ENCODE peak calls at places on chromosomes 2 and 18, in nine cellular contexts. One of them, this sample, is unnamed. For H3K4me1, the result is how much of the 10 kb centered on the place peaks cover.

GRCh38 chr2:38876407-38876806 is 631 bp downstream of the MORN2 start:
- DNase-seq in heart left ventricle: no peak
- DNase-seq in mesendoderm: no peak
- DNase-seq in adrenal gland: no peak
- DNase-seq in lower lobe of right lung: no peak
- DNase-seq in aorta: no peak
- DNase-seq in Peyer's patch: no peak
- DNase-seq in stomach: no peak
- DNase-seq in tibial artery: no peak
- DNase-seq in this sample: no peak

GRCh38 chr18:74895686-74896085 is 298.0 kb downstream of the ZNF407 start:
- DNase-seq in mesendoderm: no peak
- DNase-seq in heart left ventricle: no peak
- DNase-seq in adrenal gland: no peak
- DNase-seq in Peyer's patch: no peak
- DNase-seq in lower lobe of right lung: no peak
- DNase-seq in stomach: no peak
- DNase-seq in tibial artery: no peak
- DNase-seq in aorta: no peak
- DNase-seq in this sample: no peak

GRCh38 chr18:79560861-79561210 is 118.8 kb upstream of the CTDP1 start:
- DNase-seq in lower lobe of right lung: no peak
- DNase-seq in adrenal gland: no peak
- DNase-seq in mesendoderm: no peak
- DNase-seq in Peyer's patch: no peak
- DNase-seq in heart left ventricle: no peak
- DNase-seq in aorta: peak
- DNase-seq in stomach: no peak
- DNase-seq in tibial artery: no peak
- DNase-seq in this sample: no peak

GRCh38 chr2:143720093-143720664 is 591.0 kb downstream of the ARHGAP15 start:
- DNase-seq in tibial artery: no peak
- DNase-seq in adrenal gland: no peak
- DNase-seq in heart left ventricle: no peak
- DNase-seq in stomach: no peak
- DNase-seq in Peyer's patch: no peak
- DNase-seq in lower lobe of right lung: no peak
- DNase-seq in mesendoderm: peak
- DNase-seq in aorta: no peak
- DNase-seq in this sample: no peak

GRCh38 chr18:57698571-57699276 is 77.1 kb upstream of the NARS1 start:
- DNase-seq in aorta: no peak
- DNase-seq in lower lobe of right lung: no peak
- DNase-seq in heart left ventricle: no peak
- DNase-seq in mesendoderm: peak
- DNase-seq in adrenal gland: no peak
- DNase-seq in tibial artery: no peak
- DNase-seq in stomach: no peak
- DNase-seq in Peyer's patch: no peak
- DNase-seq in this sample: no peak

GRCh38 chr2:143150287-143150686 is 21.1 kb downstream of the ARHGAP15 start:
- DNase-seq in Peyer's patch: no peak
- DNase-seq in adrenal gland: no peak
- DNase-seq in tibial artery: no peak
- DNase-seq in aorta: no peak
- DNase-seq in mesendoderm: no peak
- DNase-seq in stomach: no peak
- DNase-seq in lower lobe of right lung: no peak
- DNase-seq in heart left ventricle: no peak
- DNase-seq in this sample: no peak

GRCh38 chr18:79068299-79068945 is 772 bp upstream of the ATP9B start:
- DNase-seq in lower lobe of right lung: no peak
- DNase-seq in mesendoderm: peak
- DNase-seq in stomach: no peak
- DNase-seq in Peyer's patch: no peak
- DNase-seq in aorta: no peak
- DNase-seq in heart left ventricle: no peak
- DNase-seq in tibial artery: no peak
- DNase-seq in adrenal gland: peak
- DNase-seq in this sample: no peak

GRCh38 chr2:239238381-239238780 is 162.4 kb downstream of the HDAC4 start:
- DNase-seq in adrenal gland: no peak
- DNase-seq in mesendoderm: no peak
- DNase-seq in aorta: no peak
- DNase-seq in heart left ventricle: peak
- DNase-seq in tibial artery: no peak
- DNase-seq in stomach: no peak
- DNase-seq in Peyer's patch: no peak
- DNase-seq in lower lobe of right lung: no peak
- DNase-seq in this sample: no peak

GRCh38 chr2:72883356-72883962 is 3.7 kb upstream of the SPR start:
- DNase-seq in tibial artery: no peak
- DNase-seq in lower lobe of right lung: no peak
- DNase-seq in Peyer's patch: no peak
- DNase-seq in stomach: no peak
- DNase-seq in heart left ventricle: no peak
- DNase-seq in aorta: peak
- DNase-seq in adrenal gland: no peak
- DNase-seq in mesendoderm: peak
- DNase-seq in this sample: no peak

GRCh38 chr18:64332851-64333250 is 184.0 kb upstream of the LINC00305 start:
- DNase-seq in adrenal gland: no peak
- DNase-seq in aorta: no peak
- DNase-seq in tibial artery: no peak
- DNase-seq in stomach: no peak
- DNase-seq in Peyer's patch: no peak
- DNase-seq in heart left ventricle: no peak
- DNase-seq in lower lobe of right lung: no peak
- DNase-seq in mesendoderm: no peak
- DNase-seq in this sample: no peak

GRCh38 chr18:2656237-2657042 is 914 bp downstream of the SMCHD1 start:
- DNase-seq in mesendoderm: peak
- DNase-seq in adrenal gland: peak
- DNase-seq in heart left ventricle: peak
- DNase-seq in tibial artery: peak
- DNase-seq in lower lobe of right lung: peak
- DNase-seq in aorta: peak
- DNase-seq in stomach: peak
- DNase-seq in Peyer's patch: peak
- DNase-seq in this sample: peak

GRCh38 chr2:176729706-176730569 is 460.7 kb downstream of the MTX2 start:
- DNase-seq in stomach: no peak
- DNase-seq in heart left ventricle: no peak
- DNase-seq in mesendoderm: no peak
- DNase-seq in Peyer's patch: no peak
- DNase-seq in adrenal gland: peak
- DNase-seq in aorta: peak
- DNase-seq in tibial artery: peak
- DNase-seq in lower lobe of right lung: no peak
- DNase-seq in this sample: no peak

GRCh38 chr2:171895781-171896180 is 1.7 kb upstream of the SLC25A12 start:
- DNase-seq in lower lobe of right lung: no peak
- DNase-seq in tibial artery: no peak
- DNase-seq in aorta: no peak
- DNase-seq in Peyer's patch: no peak
- DNase-seq in stomach: no peak
- DNase-seq in mesendoderm: no peak
- DNase-seq in heart left ventricle: no peak
- DNase-seq in adrenal gland: no peak
- DNase-seq in this sample: no peak

GRCh38 chr2:118061135-118061955 is 26.9 kb upstream of the INSIG2 start:
- DNase-seq in mesendoderm: peak
- DNase-seq in heart left ventricle: no peak
- DNase-seq in lower lobe of right lung: no peak
- DNase-seq in stomach: no peak
- DNase-seq in Peyer's patch: no peak
- DNase-seq in aorta: no peak
- DNase-seq in tibial artery: peak
- DNase-seq in adrenal gland: no peak
- DNase-seq in this sample: no peak

GRCh38 chr2:120908314-120908975 is 172.8 kb downstream of the GLI2 start:
- DNase-seq in lower lobe of right lung: peak
- DNase-seq in aorta: peak
- DNase-seq in tibial artery: no peak
- DNase-seq in stomach: no peak
- DNase-seq in mesendoderm: no peak
- DNase-seq in adrenal gland: no peak
- DNase-seq in Peyer's patch: no peak
- DNase-seq in heart left ventricle: no peak
- DNase-seq in this sample: no peak

GRCh38 chr2:29117636-29118303 is 2.6 kb downstream of the CLIP4 start:
- DNase-seq in mesendoderm: no peak
- DNase-seq in tibial artery: no peak
- DNase-seq in aorta: no peak
- DNase-seq in adrenal gland: no peak
- DNase-seq in lower lobe of right lung: no peak
- DNase-seq in heart left ventricle: no peak
- DNase-seq in stomach: no peak
- DNase-seq in Peyer's patch: no peak
- DNase-seq in this sample: no peak

GRCh38 chr2:25806941-25807340 is 71.3 kb downstream of the ASXL2 start:
- DNase-seq in adrenal gland: no peak
- DNase-seq in heart left ventricle: no peak
- DNase-seq in lower lobe of right lung: no peak
- DNase-seq in aorta: no peak
- DNase-seq in Peyer's patch: no peak
- DNase-seq in mesendoderm: no peak
- DNase-seq in stomach: no peak
- DNase-seq in tibial artery: no peak
- DNase-seq in this sample: no peak
- H3K4me1 ChIP-seq in adrenal gland: under half
- H3K4me1 ChIP-seq in heart left ventricle: under half
- H3K4me1 ChIP-seq in lower lobe of right lung: under half
- H3K4me1 ChIP-seq in aorta: under half
- H3K4me1 ChIP-seq in Peyer's patch: under half
- H3K4me1 ChIP-seq in mesendoderm: under half
- H3K4me1 ChIP-seq in stomach: under half
- H3K4me1 ChIP-seq in tibial artery: under half
- H3K4me1 ChIP-seq in this sample: under half

GRCh38 chr2:127514076-127514475 is 12.2 kb downstream of the IWS1 start:
- DNase-seq in Peyer's patch: no peak
- DNase-seq in stomach: no peak
- DNase-seq in mesendoderm: no peak
- DNase-seq in adrenal gland: no peak
- DNase-seq in heart left ventricle: no peak
- DNase-seq in lower lobe of right lung: no peak
- DNase-seq in tibial artery: no peak
- DNase-seq in aorta: no peak
- DNase-seq in this sample: no peak
- H3K4me3 ChIP-seq in Peyer's patch: no peak
- H3K4me3 ChIP-seq in stomach: no peak
- H3K4me3 ChIP-seq in mesendoderm: no peak
- H3K4me3 ChIP-seq in adrenal gland: no peak
- H3K4me3 ChIP-seq in heart left ventricle: no peak
- H3K4me3 ChIP-seq in lower lobe of right lung: no peak
- H3K4me3 ChIP-seq in tibial artery: no peak
- H3K4me3 ChIP-seq in aorta: no peak
- H3K4me3 ChIP-seq in this sample: no peak

DNA sequence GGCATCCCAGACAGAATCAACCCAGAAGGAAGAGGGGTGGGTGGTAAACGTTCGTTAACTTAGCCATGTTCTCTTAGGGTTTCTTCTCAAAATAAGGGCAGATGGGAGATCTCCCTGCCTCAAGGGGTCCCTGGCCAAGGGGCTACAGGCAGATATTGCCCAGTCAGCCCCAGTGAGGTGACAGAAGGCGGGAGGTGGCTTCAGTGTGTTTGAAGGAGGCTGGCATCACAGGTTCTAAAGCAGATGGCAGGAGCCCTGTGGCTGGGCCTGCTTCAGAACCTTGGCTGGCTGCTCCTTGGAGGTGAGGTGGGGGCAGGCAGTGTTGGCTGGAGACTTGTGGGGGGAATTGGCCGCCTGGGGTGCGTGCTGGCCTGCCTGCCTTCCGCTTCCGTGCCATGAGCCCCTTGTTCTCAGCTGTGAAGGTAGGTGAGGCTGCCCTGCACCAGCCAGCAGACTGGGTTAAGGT is 23.5 kb downstream of the HPCAL1 start:
- DNase-seq in stomach: no peak
- DNase-seq in mesendoderm: no peak
- DNase-seq in adrenal gland: no peak
- DNase-seq in aorta: no peak
- DNase-seq in Peyer's patch: no peak
- DNase-seq in heart left ventricle: no peak
- DNase-seq in lower lobe of right lung: no peak
- DNase-seq in tibial artery: no peak
- DNase-seq in this sample: no peak
- H3K4me1 ChIP-seq in stomach: under half
- H3K4me1 ChIP-seq in mesendoderm: under half
- H3K4me1 ChIP-seq in adrenal gland: under half
- H3K4me1 ChIP-seq in aorta: under half
- H3K4me1 ChIP-seq in Peyer's patch: half or more
- H3K4me1 ChIP-seq in heart left ventricle: under half
- H3K4me1 ChIP-seq in lower lobe of right lung: half or more
- H3K4me1 ChIP-seq in tibial artery: under half
- H3K4me1 ChIP-seq in this sample: under half

GRCh38 chr2:44954902-44955592 is 13.5 kb downstream of the SIX3 start:
- DNase-seq in adrenal gland: no peak
- DNase-seq in stomach: no peak
- DNase-seq in mesendoderm: no peak
- DNase-seq in tibial artery: no peak
- DNase-seq in aorta: no peak
- DNase-seq in Peyer's patch: no peak
- DNase-seq in heart left ventricle: no peak
- DNase-seq in lower lobe of right lung: peak
- DNase-seq in this sample: no peak
- H3K4me3 ChIP-seq in adrenal gland: peak
- H3K4me3 ChIP-seq in stomach: peak
- H3K4me3 ChIP-seq in mesendoderm: no peak
- H3K4me3 ChIP-seq in tibial artery: peak
- H3K4me3 ChIP-seq in aorta: no peak
- H3K4me3 ChIP-seq in Peyer's patch: peak
- H3K4me3 ChIP-seq in heart left ventricle: peak
- H3K4me3 ChIP-seq in lower lobe of right lung: peak
- H3K4me3 ChIP-seq in this sample: no peak

DNA sequence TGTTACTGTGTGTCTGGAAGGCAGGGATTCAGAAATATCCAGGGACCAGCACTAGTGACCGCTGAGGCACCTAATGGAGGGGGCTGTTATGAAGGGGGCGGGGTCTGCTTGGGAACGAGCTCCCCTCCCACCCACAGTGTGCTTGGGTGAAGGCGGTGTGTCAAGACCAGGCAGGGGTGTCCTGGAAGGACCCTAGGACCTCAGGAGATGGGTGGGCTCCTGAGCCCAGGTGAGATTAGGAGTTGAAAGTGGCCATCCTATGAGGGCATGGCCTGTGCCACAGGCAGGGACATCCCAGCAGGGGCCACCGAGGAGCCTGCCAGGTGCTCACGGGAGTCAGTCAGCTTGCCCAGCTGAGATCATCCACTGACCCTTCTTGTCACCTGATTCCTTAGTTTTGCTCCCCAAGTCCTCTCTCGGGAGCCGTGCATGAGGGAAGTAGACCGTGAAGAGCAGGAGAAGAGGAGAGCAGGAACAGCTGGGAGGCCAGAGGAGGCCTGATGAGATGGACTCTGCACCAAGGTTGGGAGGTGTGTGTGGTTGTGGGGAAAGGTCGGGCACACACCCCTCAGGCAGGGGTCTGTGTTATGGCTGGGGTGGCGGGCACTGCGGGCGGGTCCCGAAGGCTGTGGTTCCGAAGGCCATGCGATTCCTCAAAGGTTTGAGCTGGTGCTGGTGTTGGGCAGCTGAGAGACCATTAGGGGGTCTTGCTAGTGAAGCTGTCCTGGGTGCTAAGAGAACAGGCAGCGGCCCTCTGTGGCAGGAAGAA is 180.9 kb upstream of the HS6ST1 start:
- DNase-seq in heart left ventricle: no peak
- DNase-seq in stomach: peak
- DNase-seq in lower lobe of right lung: no peak
- DNase-seq in mesendoderm: no peak
- DNase-seq in aorta: no peak
- DNase-seq in adrenal gland: no peak
- DNase-seq in Peyer's patch: no peak
- DNase-seq in tibial artery: no peak
- DNase-seq in this sample: no peak
- H3K4me1 ChIP-seq in heart left ventricle: under half
- H3K4me1 ChIP-seq in stomach: under half
- H3K4me1 ChIP-seq in lower lobe of right lung: under half
- H3K4me1 ChIP-seq in mesendoderm: under half
- H3K4me1 ChIP-seq in aorta: under half
- H3K4me1 ChIP-seq in adrenal gland: under half
- H3K4me1 ChIP-seq in Peyer's patch: under half
- H3K4me1 ChIP-seq in tibial artery: under half
- H3K4me1 ChIP-seq in this sample: under half

This sample was measured in CD4-positive, CD25-positive, alpha-beta regulatory T cell.